ENCODE peak calls at places on chromosome 4, in nine cellular contexts. One of them, this sample, is unnamed.
A peak's percentile ranks its signal among the peaks of the same experiment; 100 is the strongest.

GRCh38 chr4:113003841-113004240 is 45.6 kb upstream of the ANK2 start:
- DNase-seq in AG10803: no peak
- DNase-seq in Calu3: no peak
- DNase-seq in tibial nerve: no peak
- DNase-seq in choroid plexus epithelial cell: no peak
- DNase-seq in MM.1S: no peak
- DNase-seq in cardiac fibroblast: no peak
- DNase-seq in pancreas: no peak
- DNase-seq in endothelial cell of umbilical vein: no peak
- DNase-seq in this sample: peak; percentile 6

GRCh38 chr4:6917445-6918241 is 8.0 kb downstream of the TBC1D14 start:
- DNase-seq in AG10803: no peak
- DNase-seq in Calu3: peak; percentile 76
- DNase-seq in tibial nerve: peak; percentile 49
- DNase-seq in choroid plexus epithelial cell: peak; percentile 68
- DNase-seq in MM.1S: no peak
- DNase-seq in cardiac fibroblast: no peak
- DNase-seq in pancreas: peak; percentile 86
- DNase-seq in endothelial cell of umbilical vein: peak; percentile 55
- DNase-seq in this sample: peak; percentile 60

GRCh38 chr4:107037188-107037587 is 1.1 kb upstream of the DKK2 start:
- DNase-seq in AG10803: peak; percentile 56
- DNase-seq in Calu3: no peak
- DNase-seq in tibial nerve: peak; percentile 16
- DNase-seq in choroid plexus epithelial cell: peak; percentile 42
- DNase-seq in MM.1S: no peak
- DNase-seq in cardiac fibroblast: peak; percentile 25
- DNase-seq in pancreas: peak; percentile 68
- DNase-seq in endothelial cell of umbilical vein: peak; percentile 43
- DNase-seq in this sample: peak; percentile 48

GRCh38 chr4:9979101-9979815 is 42.0 kb downstream of the SLC2A9 start:
- DNase-seq in AG10803: no peak
- DNase-seq in Calu3: no peak
- DNase-seq in tibial nerve: no peak
- DNase-seq in choroid plexus epithelial cell: peak; percentile 76
- DNase-seq in MM.1S: no peak
- DNase-seq in cardiac fibroblast: no peak
- DNase-seq in pancreas: no peak
- DNase-seq in endothelial cell of umbilical vein: no peak
- DNase-seq in this sample: no peak

GRCh38 chr4:105208556-105208955 is 61.9 kb downstream of the TET2 start:
- DNase-seq in AG10803: no peak
- DNase-seq in Calu3: no peak
- DNase-seq in tibial nerve: no peak
- DNase-seq in choroid plexus epithelial cell: no peak
- DNase-seq in MM.1S: no peak
- DNase-seq in cardiac fibroblast: no peak
- DNase-seq in pancreas: no peak
- DNase-seq in endothelial cell of umbilical vein: no peak
- DNase-seq in this sample: no peak

GRCh38 chr4:150135134-150135773 is 57.0 kb downstream of the DCLK2 start:
- DNase-seq in AG10803: no peak
- DNase-seq in Calu3: no peak
- DNase-seq in tibial nerve: no peak
- DNase-seq in choroid plexus epithelial cell: peak; percentile 17
- DNase-seq in MM.1S: peak; percentile 43
- DNase-seq in cardiac fibroblast: no peak
- DNase-seq in pancreas: no peak
- DNase-seq in endothelial cell of umbilical vein: no peak
- DNase-seq in this sample: no peak

GRCh38 chr4:159003420-159004253 is 99.2 kb upstream of the RAPGEF2 start:
- DNase-seq in AG10803: no peak
- DNase-seq in Calu3: no peak
- DNase-seq in tibial nerve: no peak
- DNase-seq in choroid plexus epithelial cell: peak; percentile 45
- DNase-seq in MM.1S: no peak
- DNase-seq in cardiac fibroblast: no peak
- DNase-seq in pancreas: no peak
- DNase-seq in endothelial cell of umbilical vein: peak; percentile 81
- DNase-seq in this sample: no peak

GRCh38 chr4:183728223-183729068 is 69.4 kb downstream of the TRAPPC11 start:
- DNase-seq in AG10803: no peak
- DNase-seq in Calu3: no peak
- DNase-seq in tibial nerve: no peak
- DNase-seq in choroid plexus epithelial cell: no peak
- DNase-seq in MM.1S: no peak
- DNase-seq in cardiac fibroblast: no peak
- DNase-seq in pancreas: no peak
- DNase-seq in endothelial cell of umbilical vein: no peak
- DNase-seq in this sample: no peak

GRCh38 chr4:20480161-20480947 is 219.9 kb upstream of the PACRGL start:
- DNase-seq in AG10803: no peak
- DNase-seq in Calu3: no peak
- DNase-seq in tibial nerve: no peak
- DNase-seq in choroid plexus epithelial cell: no peak
- DNase-seq in MM.1S: no peak
- DNase-seq in cardiac fibroblast: no peak
- DNase-seq in pancreas: no peak
- DNase-seq in endothelial cell of umbilical vein: no peak
- DNase-seq in this sample: no peak

GRCh38 chr4:26204911-26205368 is 115.9 kb upstream of the RBPJ start:
- DNase-seq in AG10803: no peak
- DNase-seq in Calu3: no peak
- DNase-seq in tibial nerve: peak; percentile 33
- DNase-seq in choroid plexus epithelial cell: no peak
- DNase-seq in MM.1S: no peak
- DNase-seq in cardiac fibroblast: peak; percentile 51
- DNase-seq in pancreas: peak; percentile 97
- DNase-seq in endothelial cell of umbilical vein: no peak
- DNase-seq in this sample: peak; percentile 65

GRCh38 chr4:120922390-120923200 is at the start of gene PRDM5:
- DNase-seq in AG10803: peak; percentile 54
- DNase-seq in Calu3: peak; percentile 51
- DNase-seq in tibial nerve: peak; percentile 16
- DNase-seq in choroid plexus epithelial cell: peak; percentile 72
- DNase-seq in MM.1S: peak; percentile 82
- DNase-seq in cardiac fibroblast: peak; percentile 69
- DNase-seq in pancreas: peak; percentile 81
- DNase-seq in endothelial cell of umbilical vein: peak; percentile 52
- DNase-seq in this sample: peak; percentile 40

GRCh38 chr4:4875611-4876010 is 16.1 kb downstream of the MSX1 start:
- DNase-seq in AG10803: no peak
- DNase-seq in Calu3: no peak
- DNase-seq in tibial nerve: no peak
- DNase-seq in choroid plexus epithelial cell: no peak
- DNase-seq in MM.1S: no peak
- DNase-seq in cardiac fibroblast: no peak
- DNase-seq in pancreas: no peak
- DNase-seq in endothelial cell of umbilical vein: no peak
- DNase-seq in this sample: no peak

GRCh38 chr4:21117771-21118170 is 417.5 kb downstream of the PACRGL start:
- DNase-seq in AG10803: no peak
- DNase-seq in Calu3: no peak
- DNase-seq in tibial nerve: no peak
- DNase-seq in choroid plexus epithelial cell: no peak
- DNase-seq in MM.1S: no peak
- DNase-seq in cardiac fibroblast: no peak
- DNase-seq in pancreas: no peak
- DNase-seq in endothelial cell of umbilical vein: no peak
- DNase-seq in this sample: peak; percentile 14

GRCh38 chr4:73257995-73258667 is 467 bp downstream of the ANKRD17 start:
- DNase-seq in AG10803: peak; percentile 15
- DNase-seq in Calu3: no peak
- DNase-seq in tibial nerve: peak; percentile 18
- DNase-seq in choroid plexus epithelial cell: peak; percentile 33
- DNase-seq in MM.1S: peak; percentile 56
- DNase-seq in cardiac fibroblast: peak; percentile 51
- DNase-seq in pancreas: no peak
- DNase-seq in endothelial cell of umbilical vein: peak; percentile 59
- DNase-seq in this sample: peak; percentile 45

GRCh38 chr4:3766207-3766790 is at the start of gene ADRA2C:
- DNase-seq in AG10803: peak; percentile 25
- DNase-seq in Calu3: peak; percentile 46
- DNase-seq in tibial nerve: no peak
- DNase-seq in choroid plexus epithelial cell: peak; percentile 6
- DNase-seq in MM.1S: no peak
- DNase-seq in cardiac fibroblast: no peak
- DNase-seq in pancreas: peak; percentile 76
- DNase-seq in endothelial cell of umbilical vein: no peak
- DNase-seq in this sample: no peak

GRCh38 chr4:53614616-53615015 is 23.3 kb upstream of the LNX1 start:
- DNase-seq in AG10803: no peak
- DNase-seq in Calu3: peak; percentile 24
- DNase-seq in tibial nerve: no peak
- DNase-seq in choroid plexus epithelial cell: no peak
- DNase-seq in MM.1S: no peak
- DNase-seq in cardiac fibroblast: no peak
- DNase-seq in pancreas: no peak
- DNase-seq in endothelial cell of umbilical vein: no peak
- DNase-seq in this sample: no peak

GRCh38 chr4:112266823-112267222 is 18.9 kb downstream of the TIFA start:
- DNase-seq in AG10803: peak; percentile 33
- DNase-seq in Calu3: no peak
- DNase-seq in tibial nerve: no peak
- DNase-seq in choroid plexus epithelial cell: peak; percentile 71
- DNase-seq in MM.1S: peak; percentile 41
- DNase-seq in cardiac fibroblast: peak; percentile 56
- DNase-seq in pancreas: no peak
- DNase-seq in endothelial cell of umbilical vein: peak; percentile 50
- DNase-seq in this sample: peak; percentile 33

GRCh38 chr4:127604949-127605709 is 27.6 kb upstream of the INTU start:
- DNase-seq in AG10803: peak; percentile 58
- DNase-seq in Calu3: no peak
- DNase-seq in tibial nerve: no peak
- DNase-seq in choroid plexus epithelial cell: peak; percentile 65
- DNase-seq in MM.1S: peak; percentile 35
- DNase-seq in cardiac fibroblast: peak; percentile 64
- DNase-seq in pancreas: no peak
- DNase-seq in endothelial cell of umbilical vein: peak; percentile 26
- DNase-seq in this sample: peak; percentile 56
- TF ChIP-seq CTCF in AG10803: peak; percentile 65
- TF ChIP-seq CTCF in Calu3: no peak
- TF ChIP-seq CTCF in tibial nerve: peak; percentile 53
- TF ChIP-seq CTCF in choroid plexus epithelial cell: peak; percentile 54
- TF ChIP-seq CTCF in MM.1S: peak; percentile 51
- TF ChIP-seq CTCF in cardiac fibroblast: peak; percentile 22
- TF ChIP-seq CTCF in pancreas: peak; percentile 19
- TF ChIP-seq CTCF in endothelial cell of umbilical vein: peak; percentile 15
- TF ChIP-seq CTCF in this sample: peak; percentile 41

DNA sequence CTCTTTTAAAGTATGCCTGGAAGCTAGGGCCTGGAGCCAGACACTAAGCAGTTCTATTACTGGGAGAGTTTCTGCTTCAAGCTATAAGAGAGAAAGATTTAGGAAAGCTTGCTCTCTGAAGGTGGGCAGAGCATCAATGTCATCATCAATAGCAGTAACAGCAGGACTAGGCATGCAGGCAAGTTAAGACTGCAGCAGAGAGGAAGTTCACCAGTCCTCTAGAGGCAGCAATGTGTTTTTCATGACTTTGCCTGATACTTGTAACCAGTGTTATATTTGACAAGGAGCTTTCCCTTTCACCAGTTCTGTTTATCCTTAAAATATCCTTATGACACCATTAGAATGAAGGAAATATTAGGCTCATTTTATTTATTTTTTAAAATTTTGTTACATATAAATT is 237.9 kb downstream of the KCTD8 start:
- DNase-seq in AG10803: no peak
- DNase-seq in Calu3: no peak
- DNase-seq in tibial nerve: no peak
- DNase-seq in choroid plexus epithelial cell: no peak
- DNase-seq in MM.1S: no peak
- DNase-seq in cardiac fibroblast: no peak
- DNase-seq in pancreas: no peak
- DNase-seq in endothelial cell of umbilical vein: no peak
- DNase-seq in this sample: no peak
- TF ChIP-seq CTCF in AG10803: no peak
- TF ChIP-seq CTCF in Calu3: no peak
- TF ChIP-seq CTCF in tibial nerve: no peak
- TF ChIP-seq CTCF in choroid plexus epithelial cell: no peak
- TF ChIP-seq CTCF in MM.1S: no peak
- TF ChIP-seq CTCF in cardiac fibroblast: no peak
- TF ChIP-seq CTCF in pancreas: no peak
- TF ChIP-seq CTCF in endothelial cell of umbilical vein: no peak
- TF ChIP-seq CTCF in this sample: no peak

GRCh38 chr4:122663814-122664610 is 43.1 kb upstream of the IL21 start:
- DNase-seq in AG10803: peak; percentile 65
- DNase-seq in Calu3: no peak
- DNase-seq in tibial nerve: no peak
- DNase-seq in choroid plexus epithelial cell: peak; percentile 61
- DNase-seq in MM.1S: no peak
- DNase-seq in cardiac fibroblast: peak; percentile 35
- DNase-seq in pancreas: no peak
- DNase-seq in endothelial cell of umbilical vein: peak; percentile 31
- DNase-seq in this sample: no peak
- TF ChIP-seq CTCF in AG10803: no peak
- TF ChIP-seq CTCF in Calu3: no peak
- TF ChIP-seq CTCF in tibial nerve: no peak
- TF ChIP-seq CTCF in choroid plexus epithelial cell: no peak
- TF ChIP-seq CTCF in MM.1S: no peak
- TF ChIP-seq CTCF in cardiac fibroblast: no peak
- TF ChIP-seq CTCF in pancreas: no peak
- TF ChIP-seq CTCF in endothelial cell of umbilical vein: no peak
- TF ChIP-seq CTCF in this sample: no peak

GRCh38 chr4:16290681-16291420 is 64.6 kb upstream of the TAPT1 start:
- DNase-seq in AG10803: no peak
- DNase-seq in Calu3: no peak
- DNase-seq in tibial nerve: no peak
- DNase-seq in choroid plexus epithelial cell: no peak
- DNase-seq in MM.1S: no peak
- DNase-seq in cardiac fibroblast: no peak
- DNase-seq in pancreas: no peak
- DNase-seq in endothelial cell of umbilical vein: peak; percentile 75
- DNase-seq in this sample: no peak

GRCh38 chr4:16284050-16284449 is 57.8 kb upstream of the TAPT1 start:
- DNase-seq in AG10803: no peak
- DNase-seq in Calu3: no peak
- DNase-seq in tibial nerve: no peak
- DNase-seq in choroid plexus epithelial cell: no peak
- DNase-seq in MM.1S: no peak
- DNase-seq in cardiac fibroblast: no peak
- DNase-seq in pancreas: no peak
- DNase-seq in endothelial cell of umbilical vein: no peak
- DNase-seq in this sample: no peak

GRCh38 chr4:16294455-16294854 is 68.2 kb upstream of the TAPT1 start:
- DNase-seq in AG10803: peak; percentile 30
- DNase-seq in Calu3: no peak
- DNase-seq in tibial nerve: no peak
- DNase-seq in choroid plexus epithelial cell: peak; percentile 36
- DNase-seq in MM.1S: no peak
- DNase-seq in cardiac fibroblast: no peak
- DNase-seq in pancreas: no peak
- DNase-seq in endothelial cell of umbilical vein: no peak
- DNase-seq in this sample: no peak

GRCh38 chr4:16293205-16293860 is 67.1 kb upstream of the TAPT1 start:
- DNase-seq in AG10803: no peak
- DNase-seq in Calu3: no peak
- DNase-seq in tibial nerve: no peak
- DNase-seq in choroid plexus epithelial cell: no peak
- DNase-seq in MM.1S: no peak
- DNase-seq in cardiac fibroblast: no peak
- DNase-seq in pancreas: no peak
- DNase-seq in endothelial cell of umbilical vein: no peak
- DNase-seq in this sample: peak; percentile 10

GRCh38 chr4:16289872-16290554 is 63.7 kb upstream of the TAPT1 start:
- DNase-seq in AG10803: peak; percentile 40
- DNase-seq in Calu3: no peak
- DNase-seq in tibial nerve: no peak
- DNase-seq in choroid plexus epithelial cell: peak; percentile 62
- DNase-seq in MM.1S: peak; percentile 24
- DNase-seq in cardiac fibroblast: peak; percentile 60
- DNase-seq in pancreas: no peak
- DNase-seq in endothelial cell of umbilical vein: peak; percentile 69
- DNase-seq in this sample: peak; percentile 54
- TF ChIP-seq CTCF in AG10803: peak; percentile 73
- TF ChIP-seq CTCF in Calu3: peak; percentile 31
- TF ChIP-seq CTCF in tibial nerve: peak; percentile 69
- TF ChIP-seq CTCF in choroid plexus epithelial cell: peak; percentile 61
- TF ChIP-seq CTCF in MM.1S: peak; percentile 64
- TF ChIP-seq CTCF in cardiac fibroblast: peak; percentile 53
- TF ChIP-seq CTCF in pancreas: peak; percentile 56
- TF ChIP-seq CTCF in endothelial cell of umbilical vein: peak; percentile 41
- TF ChIP-seq CTCF in this sample: peak; percentile 53

This sample was measured in MCF 10A.